ENCODE peak calls at places on chromosomes 4 and X, in four cellular contexts. N is H1, Z is IMR-90, K is H9. C is an unnamed sample.

GRCh38 chrX:154002215-154002719 is 17.4 kb downstream of the IRAK1 start:
- DNase-seq in N (no peak), Z (peak), K (no peak), C (peak)

GRCh38 chrX:67619253-67619652 is 75.4 kb downstream of the AR start:
- DNase-seq in N (no peak), K (no peak), Z (peak), C (no peak)

GRCh38 chr4:55524844-55525571 is 21.7 kb downstream of the CLOCK start:
- DNase-seq in K (no peak), Z (peak), N (no peak), C (no peak)

GRCh38 chr4:54658321-54659093 is 750 bp downstream of the KIT start:
- DNase-seq in N (no peak), K (peak), Z (peak), C (peak)

GRCh38 chrX:55220119-55220794 is at the start of gene PAGE5:
- DNase-seq in K (no peak), N (no peak), Z (no peak), C (no peak)

GRCh38 chrX:129983575-129984131 is 1.2 kb downstream of the BCORL1 start:
- DNase-seq in K (peak), Z (no peak), N (no peak), C (no peak)

GRCh38 chrX:19514791-19515614 is at the start of gene MAP3K15:
- DNase-seq in K (peak), Z (no peak), N (no peak), C (peak)

GRCh38 chr4:135418353-135418752 is 1216.8 kb upstream of the PABPC4L start:
- DNase-seq in Z (peak), K (peak), N (no peak), C (peak)

DNA sequence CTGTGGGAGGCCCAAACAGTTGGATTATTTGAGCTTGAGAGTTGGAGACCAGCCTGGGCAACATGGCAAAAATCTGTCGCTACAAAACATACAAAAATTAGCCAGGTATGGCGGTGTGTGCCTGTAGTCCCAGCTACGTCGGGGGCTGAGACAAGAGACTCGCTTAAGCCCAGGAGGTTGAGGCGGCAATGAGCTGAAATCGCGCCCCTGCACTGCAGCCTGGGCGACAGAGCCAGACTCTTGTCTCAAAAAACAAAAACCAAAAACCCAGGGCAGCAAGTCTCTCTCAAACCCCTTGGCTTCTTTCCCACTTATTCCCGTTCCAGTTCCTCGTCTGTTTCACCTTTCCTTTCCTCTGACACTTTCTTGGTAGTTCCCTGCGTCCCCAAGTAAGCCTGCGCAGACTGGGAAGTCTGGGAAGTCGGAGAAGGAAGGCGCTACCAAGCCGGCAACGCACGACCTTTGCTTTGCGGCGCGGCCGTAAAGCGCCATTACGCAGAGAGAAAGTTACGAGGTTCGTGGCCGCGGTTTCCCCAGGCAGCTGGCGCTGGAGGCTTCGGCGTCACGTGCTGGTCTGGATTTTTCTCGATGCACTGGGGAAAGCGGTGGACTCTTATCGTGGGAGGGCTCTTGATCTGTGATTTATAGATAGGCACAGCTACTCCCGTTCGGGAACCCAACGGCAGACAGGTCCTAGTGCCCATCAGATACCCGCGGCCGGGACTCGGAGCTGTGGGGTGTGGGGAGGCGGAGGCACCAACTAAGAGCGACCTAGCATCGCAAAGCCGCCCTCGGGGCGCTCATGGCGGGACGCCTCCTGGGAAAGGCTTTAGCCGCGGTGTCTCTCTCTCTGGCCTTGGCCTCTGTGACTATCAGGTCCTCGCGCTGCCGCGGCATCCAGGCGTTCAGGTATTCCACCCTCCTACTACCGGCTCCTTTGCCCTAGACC is at the start of gene NUDT9:
- DNase-seq in K (peak), N (peak), Z (peak), C (peak)
- H2BK5ac ChIP-seq in K (no peak), N (peak), Z (peak), C (peak)

GRCh38 chr4:40874902-40875301 is 125.1 kb downstream of the NSUN7 start:
- DNase-seq in Z (no peak), K (no peak), N (no peak), C (no peak)

GRCh38 chr4:40871695-40872250 is 122.0 kb downstream of the NSUN7 start:
- DNase-seq in Z (no peak), N (no peak), K (no peak), C (no peak)

GRCh38 chr4:40865696-40866095 is 115.9 kb downstream of the NSUN7 start:
- DNase-seq in N (no peak), K (no peak), Z (no peak), C (no peak)

GRCh38 chr4:40874331-40874730 is 124.6 kb downstream of the NSUN7 start:
- DNase-seq in Z (no peak), K (no peak), N (no peak), C (peak)

GRCh38 chr4:40870076-40870624 is 120.4 kb downstream of the NSUN7 start:
- DNase-seq in N (no peak), Z (no peak), K (no peak), C (no peak)
- H4K5ac ChIP-seq in N (no peak), Z (no peak), K (no peak), C (no peak)

DNA sequence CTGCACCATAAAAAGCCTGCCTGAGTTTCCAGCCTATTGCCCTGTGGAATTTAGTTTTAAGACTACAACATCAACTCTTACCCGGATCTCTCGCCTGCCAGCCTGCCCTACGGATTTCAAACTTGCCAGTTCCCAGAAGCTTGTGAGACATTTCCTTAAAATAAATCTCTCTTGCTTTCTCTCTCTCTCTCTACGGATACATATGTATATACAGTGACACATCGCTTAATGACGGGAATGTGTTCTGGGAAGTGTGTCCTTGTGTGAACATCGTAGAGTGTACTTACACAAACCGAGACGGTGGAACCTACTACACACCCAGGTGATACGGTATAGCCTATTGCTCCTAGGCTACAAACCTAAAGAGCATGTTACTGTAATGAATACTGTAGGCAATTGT is 79.5 kb downstream of the CLNK start:
- DNase-seq in Z (peak), N (no peak), K (no peak), C (no peak)
- H2BK5ac ChIP-seq in Z (peak), N (no peak), K (no peak), C (no peak)

GRCh38 chrX:15177316-15177715 is 92.6 kb downstream of the ASB9 start:
- DNase-seq in N (no peak), Z (no peak), K (no peak), C (no peak)
- H4K5ac ChIP-seq in N (no peak), Z (no peak), K (no peak), C (no peak)